ENCODE peak calls at places on chromosomes 6 and 20, in four cellular contexts. P is stimulated activated CD4-positive, alpha-beta T cell treated with anti-CD3 and anti-CD28 coated beads, Interleukin-1b, Interleukin-23, amount 100 ng/mL, for 24 hours; H is NCI-H1694; O is activated T-helper 9 cell treated with anti-CD3 and anti-CD28 coated beads, Interleukin-2, amount 50 U/mL, for 16 hours. J is an unnamed sample.

GRCh38 chr6:11918739-11919605 is 93.1 kb upstream of the HIVEP1 start:
- DNase-seq in P (no peak), H (no peak), O (no peak), J (no peak)

GRCh38 chr6:2632368-2632767 is 118.4 kb downstream of the MYLK4 start:
- DNase-seq in P (no peak), H (no peak), O (no peak), J (no peak)

GRCh38 chr20:63021356-63022321 is 14.9 kb upstream of the BHLHE23 start:
- DNase-seq in P (no peak), H (no peak), O (no peak), J (no peak)

GRCh38 chr6:2166717-2167116 is 78.7 kb downstream of the GMDS start:
- DNase-seq in P (no peak), H (no peak), O (no peak), J (no peak)

GRCh38 chr6:111361648-111362047 is 121.4 kb downstream of the REV3L start:
- DNase-seq in P (no peak), H (peak; percentile 5), O (no peak), J (peak; percentile 42)

GRCh38 chr20:58542411-58543095 is 27.4 kb upstream of the APCDD1L start:
- DNase-seq in P (no peak), H (no peak), O (no peak), J (peak; percentile 24)

GRCh38 chr6:80625405-80625804 is 518.9 kb downstream of the BCKDHB start:
- DNase-seq in P (no peak), H (no peak), O (no peak), J (no peak)

GRCh38 chr6:95877480-95877879 is 138.3 kb upstream of the FUT9 start:
- DNase-seq in P (no peak), H (no peak), O (no peak), J (no peak)

GRCh38 chr6:51559059-51559458 is 528.4 kb downstream of the PKHD1 start:
- DNase-seq in P (no peak), H (no peak), O (no peak), J (no peak)

GRCh38 chr6:97850458-97851218 is 567.6 kb upstream of the MMS22L start:
- DNase-seq in P (no peak), H (no peak), O (no peak), J (no peak)

GRCh38 chr20:62116558-62117361 is 5.5 kb upstream of the LSM14B start:
- DNase-seq in P (no peak), H (no peak), O (no peak), J (no peak)

GRCh38 chr20:31566332-31566657 is 38.8 kb upstream of the ID1 start:
- DNase-seq in P (no peak), H (no peak), O (no peak), J (no peak)

GRCh38 chr6:15511248-15512125 is 151.3 kb downstream of the DTNBP1 start:
- DNase-seq in P (no peak), H (no peak), O (no peak), J (no peak)

GRCh38 chr20:54291339-54292060 is 83.6 kb downstream of the PFDN4 start:
- DNase-seq in P (no peak), H (no peak), O (no peak), J (no peak)

GRCh38 chr6:168348186-168348585 is 28.6 kb upstream of the DACT2 start:
- DNase-seq in P (no peak), H (no peak), O (no peak), J (no peak)

GRCh38 chr20:31680286-31681127 is 42.2 kb downstream of the BCL2L1 start:
- DNase-seq in P (no peak), H (no peak), O (no peak), J (no peak)

GRCh38 chr6:137136065-137136464 is 37.4 kb downstream of the IL22RA2 start:
- DNase-seq in P (no peak), H (no peak), O (no peak), J (no peak)

GRCh38 chr20:44010162-44010704 is 95.6 kb downstream of the TOX2 start:
- DNase-seq in P (no peak), H (no peak), O (no peak), J (no peak)

GRCh38 chr6:149259753-149260152 is 57.8 kb upstream of the TAB2 start:
- DNase-seq in P (no peak), H (no peak), O (no peak), J (no peak)

GRCh38 chr6:42050897-42051653 is 751 bp downstream of the TAF8 start:
- DNase-seq in P (no peak), H (no peak), O (no peak), J (no peak)

GRCh38 chr20:40676870-40677269 is 12.2 kb downstream of the MAFB start:
- DNase-seq in P (no peak), H (no peak), O (no peak), J (no peak)

GRCh38 chr6:15250440-15251168 is 4.7 kb downstream of the JARID2 start:
- DNase-seq in P (no peak), H (no peak), O (no peak), J (no peak)

GRCh38 chr6:93419304-93420162 is at the start of gene EPHA7:
- DNase-seq in P (peak; percentile 18), H (peak; percentile 94), O (no peak), J (peak; percentile 94)

GRCh38 chr6:7809346-7809745 is 83.4 kb downstream of the BMP6 start:
- DNase-seq in P (no peak), H (no peak), O (no peak), J (no peak)

GRCh38 chr6:108113557-108114519 is 39.3 kb upstream of the OSTM1 start:
- DNase-seq in P (no peak), H (peak; percentile 24), O (no peak), J (no peak)

GRCh38 chr6:144349690-144350132 is 64.6 kb downstream of the UTRN start:
- DNase-seq in P (no peak), H (no peak), O (no peak), J (no peak)

GRCh38 chr6:20953019-20953418 is 418.8 kb downstream of the CDKAL1 start:
- DNase-seq in P (no peak), H (no peak), O (no peak), J (no peak)

GRCh38 chr6:4936681-4937041 is 67.2 kb downstream of the RPP40 start:
- DNase-seq in P (no peak), H (peak; percentile 10), O (no peak), J (no peak)

GRCh38 chr20:23363257-23363649 is 1.3 kb downstream of the GZF1 start:
- DNase-seq in P (no peak), H (no peak), O (no peak), J (no peak)

GRCh38 chr20:41671143-41671542 is 53.0 kb upstream of the CHD6 start:
- DNase-seq in P (no peak), H (no peak), O (no peak), J (no peak)

GRCh38 chr6:88059221-88059620 is 11.6 kb downstream of the SPACA1 start:
- DNase-seq in P (no peak), H (no peak), O (no peak), J (no peak)

J was measured in mesothelial cell of epicardium.